ENCODE peak calls at places on chromosomes 13 and 19, in nine cellular contexts. One of them, this sample, is unnamed.

GRCh38 chr13:93875527-93875926 is 604.0 kb downstream of the DCT start:
- DNase-seq in stimulated activated CD4-positive, alpha-beta T cell treated with anti-CD3 and anti-CD28 coated beads, Interleukin-4, amount 100 ng/mL, for 48 hours: no peak
- DNase-seq in lung microvascular endothelial cell: no peak
- DNase-seq in uterus: no peak
- DNase-seq in astrocyte of the hippocampus: peak; percentile 26
- DNase-seq in activated T-helper 1 cell treated with anti-CD3 and anti-CD28 coated beads, Interleukin-12 subunit alpha, Interleukin-12 subunit beta, Interleukin-2, Interleukin-4 antibody, amounts not matched to agents 30 ng/mL and 10 ng/mL and 1 ng/mL, durations not matched to agents 14 hours and 24 hours and 36 hours: no peak
- DNase-seq in HEK293T: no peak
- DNase-seq in activated CD4-positive, alpha-beta T cell treated with anti-CD3 and anti-CD28 coated beads, Interleukin-2, amount 50 U/mL, for 1 hour: no peak
- DNase-seq in progenitor cell of endocrine pancreas: no peak
- DNase-seq in this sample: no peak

GRCh38 chr13:98109226-98109625 is 33.7 kb upstream of the FARP1 start:
- DNase-seq in astrocyte of the hippocampus: no peak
- DNase-seq in progenitor cell of endocrine pancreas: no peak
- DNase-seq in activated CD4-positive, alpha-beta T cell treated with anti-CD3 and anti-CD28 coated beads, Interleukin-2, amount 50 U/mL, for 1 hour: no peak
- DNase-seq in stimulated activated CD4-positive, alpha-beta T cell treated with anti-CD3 and anti-CD28 coated beads, Interleukin-4, amount 100 ng/mL, for 48 hours: no peak
- DNase-seq in lung microvascular endothelial cell: no peak
- DNase-seq in uterus: no peak
- DNase-seq in activated T-helper 1 cell treated with anti-CD3 and anti-CD28 coated beads, Interleukin-12 subunit alpha, Interleukin-12 subunit beta, Interleukin-2, Interleukin-4 antibody, amounts not matched to agents 30 ng/mL and 10 ng/mL and 1 ng/mL, durations not matched to agents 14 hours and 24 hours and 36 hours: no peak
- DNase-seq in HEK293T: no peak
- DNase-seq in this sample: no peak

GRCh38 chr19:47663911-47664771 is 49.1 kb upstream of the EHD2 start:
- DNase-seq in progenitor cell of endocrine pancreas: no peak
- DNase-seq in stimulated activated CD4-positive, alpha-beta T cell treated with anti-CD3 and anti-CD28 coated beads, Interleukin-4, amount 100 ng/mL, for 48 hours: no peak
- DNase-seq in astrocyte of the hippocampus: peak; percentile 97
- DNase-seq in lung microvascular endothelial cell: no peak
- DNase-seq in activated CD4-positive, alpha-beta T cell treated with anti-CD3 and anti-CD28 coated beads, Interleukin-2, amount 50 U/mL, for 1 hour: no peak
- DNase-seq in uterus: peak; percentile 94
- DNase-seq in activated T-helper 1 cell treated with anti-CD3 and anti-CD28 coated beads, Interleukin-12 subunit alpha, Interleukin-12 subunit beta, Interleukin-2, Interleukin-4 antibody, amounts not matched to agents 30 ng/mL and 10 ng/mL and 1 ng/mL, durations not matched to agents 14 hours and 24 hours and 36 hours: no peak
- DNase-seq in HEK293T: no peak
- DNase-seq in this sample: no peak

GRCh38 chr13:85798999-85799646 is at the start of gene SLITRK6:
- DNase-seq in stimulated activated CD4-positive, alpha-beta T cell treated with anti-CD3 and anti-CD28 coated beads, Interleukin-4, amount 100 ng/mL, for 48 hours: no peak
- DNase-seq in astrocyte of the hippocampus: peak; percentile 75
- DNase-seq in progenitor cell of endocrine pancreas: no peak
- DNase-seq in activated CD4-positive, alpha-beta T cell treated with anti-CD3 and anti-CD28 coated beads, Interleukin-2, amount 50 U/mL, for 1 hour: no peak
- DNase-seq in activated T-helper 1 cell treated with anti-CD3 and anti-CD28 coated beads, Interleukin-12 subunit alpha, Interleukin-12 subunit beta, Interleukin-2, Interleukin-4 antibody, amounts not matched to agents 30 ng/mL and 10 ng/mL and 1 ng/mL, durations not matched to agents 14 hours and 24 hours and 36 hours: no peak
- DNase-seq in uterus: no peak
- DNase-seq in HEK293T: peak; percentile 61
- DNase-seq in lung microvascular endothelial cell: no peak
- DNase-seq in this sample: no peak

GRCh38 chr19:39038098-39038497 is 5.7 kb upstream of the FBXO27 start:
- DNase-seq in stimulated activated CD4-positive, alpha-beta T cell treated with anti-CD3 and anti-CD28 coated beads, Interleukin-4, amount 100 ng/mL, for 48 hours: no peak
- DNase-seq in activated T-helper 1 cell treated with anti-CD3 and anti-CD28 coated beads, Interleukin-12 subunit alpha, Interleukin-12 subunit beta, Interleukin-2, Interleukin-4 antibody, amounts not matched to agents 30 ng/mL and 10 ng/mL and 1 ng/mL, durations not matched to agents 14 hours and 24 hours and 36 hours: no peak
- DNase-seq in progenitor cell of endocrine pancreas: no peak
- DNase-seq in lung microvascular endothelial cell: peak; percentile 65
- DNase-seq in astrocyte of the hippocampus: peak; percentile 58
- DNase-seq in HEK293T: peak; percentile 79
- DNase-seq in activated CD4-positive, alpha-beta T cell treated with anti-CD3 and anti-CD28 coated beads, Interleukin-2, amount 50 U/mL, for 1 hour: no peak
- DNase-seq in uterus: no peak
- DNase-seq in this sample: no peak

GRCh38 chr19:22545751-22546150 is 88.4 kb upstream of the ZNF492 start:
- DNase-seq in progenitor cell of endocrine pancreas: no peak
- DNase-seq in lung microvascular endothelial cell: peak; percentile 1
- DNase-seq in uterus: peak; percentile 58
- DNase-seq in activated CD4-positive, alpha-beta T cell treated with anti-CD3 and anti-CD28 coated beads, Interleukin-2, amount 50 U/mL, for 1 hour: peak; percentile 6
- DNase-seq in HEK293T: peak; percentile 38
- DNase-seq in astrocyte of the hippocampus: no peak
- DNase-seq in activated T-helper 1 cell treated with anti-CD3 and anti-CD28 coated beads, Interleukin-12 subunit alpha, Interleukin-12 subunit beta, Interleukin-2, Interleukin-4 antibody, amounts not matched to agents 30 ng/mL and 10 ng/mL and 1 ng/mL, durations not matched to agents 14 hours and 24 hours and 36 hours: no peak
- DNase-seq in stimulated activated CD4-positive, alpha-beta T cell treated with anti-CD3 and anti-CD28 coated beads, Interleukin-4, amount 100 ng/mL, for 48 hours: peak; percentile 14
- DNase-seq in this sample: no peak

GRCh38 chr19:13024958-13025653 is 29.8 kb downstream of the NFIX start:
- DNase-seq in activated CD4-positive, alpha-beta T cell treated with anti-CD3 and anti-CD28 coated beads, Interleukin-2, amount 50 U/mL, for 1 hour: no peak
- DNase-seq in activated T-helper 1 cell treated with anti-CD3 and anti-CD28 coated beads, Interleukin-12 subunit alpha, Interleukin-12 subunit beta, Interleukin-2, Interleukin-4 antibody, amounts not matched to agents 30 ng/mL and 10 ng/mL and 1 ng/mL, durations not matched to agents 14 hours and 24 hours and 36 hours: no peak
- DNase-seq in HEK293T: no peak
- DNase-seq in lung microvascular endothelial cell: peak; percentile 31
- DNase-seq in progenitor cell of endocrine pancreas: no peak
- DNase-seq in uterus: no peak
- DNase-seq in stimulated activated CD4-positive, alpha-beta T cell treated with anti-CD3 and anti-CD28 coated beads, Interleukin-4, amount 100 ng/mL, for 48 hours: no peak
- DNase-seq in astrocyte of the hippocampus: peak; percentile 58
- DNase-seq in this sample: no peak

GRCh38 chr13:47281981-47282380 is 385.1 kb upstream of the HTR2A start:
- DNase-seq in HEK293T: no peak
- DNase-seq in lung microvascular endothelial cell: no peak
- DNase-seq in astrocyte of the hippocampus: no peak
- DNase-seq in uterus: no peak
- DNase-seq in progenitor cell of endocrine pancreas: no peak
- DNase-seq in activated T-helper 1 cell treated with anti-CD3 and anti-CD28 coated beads, Interleukin-12 subunit alpha, Interleukin-12 subunit beta, Interleukin-2, Interleukin-4 antibody, amounts not matched to agents 30 ng/mL and 10 ng/mL and 1 ng/mL, durations not matched to agents 14 hours and 24 hours and 36 hours: no peak
- DNase-seq in activated CD4-positive, alpha-beta T cell treated with anti-CD3 and anti-CD28 coated beads, Interleukin-2, amount 50 U/mL, for 1 hour: no peak
- DNase-seq in stimulated activated CD4-positive, alpha-beta T cell treated with anti-CD3 and anti-CD28 coated beads, Interleukin-4, amount 100 ng/mL, for 48 hours: no peak
- DNase-seq in this sample: no peak

GRCh38 chr13:85567909-85568308 is 231.3 kb downstream of the SLITRK6 start:
- DNase-seq in lung microvascular endothelial cell: no peak
- DNase-seq in HEK293T: no peak
- DNase-seq in activated T-helper 1 cell treated with anti-CD3 and anti-CD28 coated beads, Interleukin-12 subunit alpha, Interleukin-12 subunit beta, Interleukin-2, Interleukin-4 antibody, amounts not matched to agents 30 ng/mL and 10 ng/mL and 1 ng/mL, durations not matched to agents 14 hours and 24 hours and 36 hours: no peak
- DNase-seq in activated CD4-positive, alpha-beta T cell treated with anti-CD3 and anti-CD28 coated beads, Interleukin-2, amount 50 U/mL, for 1 hour: no peak
- DNase-seq in astrocyte of the hippocampus: no peak
- DNase-seq in progenitor cell of endocrine pancreas: no peak
- DNase-seq in stimulated activated CD4-positive, alpha-beta T cell treated with anti-CD3 and anti-CD28 coated beads, Interleukin-4, amount 100 ng/mL, for 48 hours: no peak
- DNase-seq in uterus: no peak
- DNase-seq in this sample: no peak

GRCh38 chr19:18051887-18052286 is 34.8 kb downstream of the IL12RB1 start:
- DNase-seq in uterus: no peak
- DNase-seq in astrocyte of the hippocampus: no peak
- DNase-seq in progenitor cell of endocrine pancreas: no peak
- DNase-seq in stimulated activated CD4-positive, alpha-beta T cell treated with anti-CD3 and anti-CD28 coated beads, Interleukin-4, amount 100 ng/mL, for 48 hours: no peak
- DNase-seq in activated T-helper 1 cell treated with anti-CD3 and anti-CD28 coated beads, Interleukin-12 subunit alpha, Interleukin-12 subunit beta, Interleukin-2, Interleukin-4 antibody, amounts not matched to agents 30 ng/mL and 10 ng/mL and 1 ng/mL, durations not matched to agents 14 hours and 24 hours and 36 hours: no peak
- DNase-seq in HEK293T: no peak
- DNase-seq in lung microvascular endothelial cell: no peak
- DNase-seq in activated CD4-positive, alpha-beta T cell treated with anti-CD3 and anti-CD28 coated beads, Interleukin-2, amount 50 U/mL, for 1 hour: no peak
- DNase-seq in this sample: no peak

GRCh38 chr13:107421951-107422350 is 793.4 kb downstream of the LIG4 start:
- DNase-seq in activated CD4-positive, alpha-beta T cell treated with anti-CD3 and anti-CD28 coated beads, Interleukin-2, amount 50 U/mL, for 1 hour: no peak
- DNase-seq in uterus: no peak
- DNase-seq in stimulated activated CD4-positive, alpha-beta T cell treated with anti-CD3 and anti-CD28 coated beads, Interleukin-4, amount 100 ng/mL, for 48 hours: no peak
- DNase-seq in astrocyte of the hippocampus: peak; percentile 40
- DNase-seq in activated T-helper 1 cell treated with anti-CD3 and anti-CD28 coated beads, Interleukin-12 subunit alpha, Interleukin-12 subunit beta, Interleukin-2, Interleukin-4 antibody, amounts not matched to agents 30 ng/mL and 10 ng/mL and 1 ng/mL, durations not matched to agents 14 hours and 24 hours and 36 hours: no peak
- DNase-seq in lung microvascular endothelial cell: peak; percentile 46
- DNase-seq in HEK293T: no peak
- DNase-seq in progenitor cell of endocrine pancreas: no peak
- DNase-seq in this sample: no peak

GRCh38 chr13:110109910-110110309 is 197.0 kb downstream of the COL4A1 start:
- DNase-seq in stimulated activated CD4-positive, alpha-beta T cell treated with anti-CD3 and anti-CD28 coated beads, Interleukin-4, amount 100 ng/mL, for 48 hours: no peak
- DNase-seq in HEK293T: no peak
- DNase-seq in activated CD4-positive, alpha-beta T cell treated with anti-CD3 and anti-CD28 coated beads, Interleukin-2, amount 50 U/mL, for 1 hour: no peak
- DNase-seq in lung microvascular endothelial cell: no peak
- DNase-seq in activated T-helper 1 cell treated with anti-CD3 and anti-CD28 coated beads, Interleukin-12 subunit alpha, Interleukin-12 subunit beta, Interleukin-2, Interleukin-4 antibody, amounts not matched to agents 30 ng/mL and 10 ng/mL and 1 ng/mL, durations not matched to agents 14 hours and 24 hours and 36 hours: no peak
- DNase-seq in uterus: peak; percentile 77
- DNase-seq in progenitor cell of endocrine pancreas: no peak
- DNase-seq in astrocyte of the hippocampus: peak; percentile 92
- DNase-seq in this sample: no peak

GRCh38 chr19:53010494-53010893 is 3.2 kb upstream of the ERVV-1 start:
- DNase-seq in uterus: no peak
- DNase-seq in activated CD4-positive, alpha-beta T cell treated with anti-CD3 and anti-CD28 coated beads, Interleukin-2, amount 50 U/mL, for 1 hour: no peak
- DNase-seq in progenitor cell of endocrine pancreas: no peak
- DNase-seq in stimulated activated CD4-positive, alpha-beta T cell treated with anti-CD3 and anti-CD28 coated beads, Interleukin-4, amount 100 ng/mL, for 48 hours: no peak
- DNase-seq in lung microvascular endothelial cell: no peak
- DNase-seq in HEK293T: no peak
- DNase-seq in activated T-helper 1 cell treated with anti-CD3 and anti-CD28 coated beads, Interleukin-12 subunit alpha, Interleukin-12 subunit beta, Interleukin-2, Interleukin-4 antibody, amounts not matched to agents 30 ng/mL and 10 ng/mL and 1 ng/mL, durations not matched to agents 14 hours and 24 hours and 36 hours: no peak
- DNase-seq in astrocyte of the hippocampus: no peak
- DNase-seq in this sample: no peak

GRCh38 chr19:4014541-4015491 is 7.3 kb downstream of the PIAS4 start:
- DNase-seq in astrocyte of the hippocampus: no peak
- DNase-seq in HEK293T: no peak
- DNase-seq in activated CD4-positive, alpha-beta T cell treated with anti-CD3 and anti-CD28 coated beads, Interleukin-2, amount 50 U/mL, for 1 hour: peak; percentile 32
- DNase-seq in progenitor cell of endocrine pancreas: no peak
- DNase-seq in lung microvascular endothelial cell: peak; percentile 64
- DNase-seq in stimulated activated CD4-positive, alpha-beta T cell treated with anti-CD3 and anti-CD28 coated beads, Interleukin-4, amount 100 ng/mL, for 48 hours: peak; percentile 23
- DNase-seq in activated T-helper 1 cell treated with anti-CD3 and anti-CD28 coated beads, Interleukin-12 subunit alpha, Interleukin-12 subunit beta, Interleukin-2, Interleukin-4 antibody, amounts not matched to agents 30 ng/mL and 10 ng/mL and 1 ng/mL, durations not matched to agents 14 hours and 24 hours and 36 hours: peak; percentile 38
- DNase-seq in uterus: no peak
- DNase-seq in this sample: peak; percentile 31

GRCh38 chr19:11452814-11453335 is 17.4 kb downstream of the PRKCSH start:
- DNase-seq in uterus: no peak
- DNase-seq in lung microvascular endothelial cell: no peak
- DNase-seq in activated CD4-positive, alpha-beta T cell treated with anti-CD3 and anti-CD28 coated beads, Interleukin-2, amount 50 U/mL, for 1 hour: no peak
- DNase-seq in progenitor cell of endocrine pancreas: no peak
- DNase-seq in HEK293T: no peak
- DNase-seq in astrocyte of the hippocampus: no peak
- DNase-seq in activated T-helper 1 cell treated with anti-CD3 and anti-CD28 coated beads, Interleukin-12 subunit alpha, Interleukin-12 subunit beta, Interleukin-2, Interleukin-4 antibody, amounts not matched to agents 30 ng/mL and 10 ng/mL and 1 ng/mL, durations not matched to agents 14 hours and 24 hours and 36 hours: no peak
- DNase-seq in stimulated activated CD4-positive, alpha-beta T cell treated with anti-CD3 and anti-CD28 coated beads, Interleukin-4, amount 100 ng/mL, for 48 hours: no peak
- DNase-seq in this sample: no peak

GRCh38 chr13:113048766-113049165 is 56.8 kb upstream of the F7 start:
- DNase-seq in uterus: no peak
- DNase-seq in stimulated activated CD4-positive, alpha-beta T cell treated with anti-CD3 and anti-CD28 coated beads, Interleukin-4, amount 100 ng/mL, for 48 hours: no peak
- DNase-seq in HEK293T: no peak
- DNase-seq in progenitor cell of endocrine pancreas: no peak
- DNase-seq in activated T-helper 1 cell treated with anti-CD3 and anti-CD28 coated beads, Interleukin-12 subunit alpha, Interleukin-12 subunit beta, Interleukin-2, Interleukin-4 antibody, amounts not matched to agents 30 ng/mL and 10 ng/mL and 1 ng/mL, durations not matched to agents 14 hours and 24 hours and 36 hours: no peak
- DNase-seq in astrocyte of the hippocampus: no peak
- DNase-seq in activated CD4-positive, alpha-beta T cell treated with anti-CD3 and anti-CD28 coated beads, Interleukin-2, amount 50 U/mL, for 1 hour: no peak
- DNase-seq in lung microvascular endothelial cell: no peak
- DNase-seq in this sample: no peak

GRCh38 chr13:73913043-73913740 is 221.0 kb downstream of the KLF12 start:
- DNase-seq in uterus: no peak
- DNase-seq in activated T-helper 1 cell treated with anti-CD3 and anti-CD28 coated beads, Interleukin-12 subunit alpha, Interleukin-12 subunit beta, Interleukin-2, Interleukin-4 antibody, amounts not matched to agents 30 ng/mL and 10 ng/mL and 1 ng/mL, durations not matched to agents 14 hours and 24 hours and 36 hours: no peak
- DNase-seq in astrocyte of the hippocampus: peak; percentile 48
- DNase-seq in activated CD4-positive, alpha-beta T cell treated with anti-CD3 and anti-CD28 coated beads, Interleukin-2, amount 50 U/mL, for 1 hour: no peak
- DNase-seq in lung microvascular endothelial cell: no peak
- DNase-seq in progenitor cell of endocrine pancreas: no peak
- DNase-seq in stimulated activated CD4-positive, alpha-beta T cell treated with anti-CD3 and anti-CD28 coated beads, Interleukin-4, amount 100 ng/mL, for 48 hours: no peak
- DNase-seq in HEK293T: no peak
- DNase-seq in this sample: no peak

GRCh38 chr13:96020155-96020575 is 33.0 kb downstream of the UGGT2 start:
- DNase-seq in stimulated activated CD4-positive, alpha-beta T cell treated with anti-CD3 and anti-CD28 coated beads, Interleukin-4, amount 100 ng/mL, for 48 hours: no peak
- DNase-seq in astrocyte of the hippocampus: peak; percentile 78
- DNase-seq in progenitor cell of endocrine pancreas: no peak
- DNase-seq in activated T-helper 1 cell treated with anti-CD3 and anti-CD28 coated beads, Interleukin-12 subunit alpha, Interleukin-12 subunit beta, Interleukin-2, Interleukin-4 antibody, amounts not matched to agents 30 ng/mL and 10 ng/mL and 1 ng/mL, durations not matched to agents 14 hours and 24 hours and 36 hours: no peak
- DNase-seq in activated CD4-positive, alpha-beta T cell treated with anti-CD3 and anti-CD28 coated beads, Interleukin-2, amount 50 U/mL, for 1 hour: no peak
- DNase-seq in HEK293T: peak; percentile 62
- DNase-seq in lung microvascular endothelial cell: peak; percentile 86
- DNase-seq in uterus: no peak
- DNase-seq in this sample: no peak

GRCh38 chr19:39481229-39481545 is 549 bp downstream of the TIMM50 start:
- DNase-seq in progenitor cell of endocrine pancreas: no peak
- DNase-seq in astrocyte of the hippocampus: no peak
- DNase-seq in stimulated activated CD4-positive, alpha-beta T cell treated with anti-CD3 and anti-CD28 coated beads, Interleukin-4, amount 100 ng/mL, for 48 hours: no peak
- DNase-seq in HEK293T: no peak
- DNase-seq in lung microvascular endothelial cell: no peak
- DNase-seq in uterus: no peak
- DNase-seq in activated T-helper 1 cell treated with anti-CD3 and anti-CD28 coated beads, Interleukin-12 subunit alpha, Interleukin-12 subunit beta, Interleukin-2, Interleukin-4 antibody, amounts not matched to agents 30 ng/mL and 10 ng/mL and 1 ng/mL, durations not matched to agents 14 hours and 24 hours and 36 hours: no peak
- DNase-seq in activated CD4-positive, alpha-beta T cell treated with anti-CD3 and anti-CD28 coated beads, Interleukin-2, amount 50 U/mL, for 1 hour: no peak
- DNase-seq in this sample: no peak

GRCh38 chr19:18259848-18260247 is 14.4 kb downstream of the IQCN start:
- DNase-seq in progenitor cell of endocrine pancreas: no peak
- DNase-seq in stimulated activated CD4-positive, alpha-beta T cell treated with anti-CD3 and anti-CD28 coated beads, Interleukin-4, amount 100 ng/mL, for 48 hours: no peak
- DNase-seq in activated T-helper 1 cell treated with anti-CD3 and anti-CD28 coated beads, Interleukin-12 subunit alpha, Interleukin-12 subunit beta, Interleukin-2, Interleukin-4 antibody, amounts not matched to agents 30 ng/mL and 10 ng/mL and 1 ng/mL, durations not matched to agents 14 hours and 24 hours and 36 hours: no peak
- DNase-seq in HEK293T: no peak
- DNase-seq in lung microvascular endothelial cell: no peak
- DNase-seq in astrocyte of the hippocampus: no peak
- DNase-seq in uterus: no peak
- DNase-seq in activated CD4-positive, alpha-beta T cell treated with anti-CD3 and anti-CD28 coated beads, Interleukin-2, amount 50 U/mL, for 1 hour: no peak
- DNase-seq in this sample: no peak

GRCh38 chr19:16386619-16387240 is 62.1 kb downstream of the KLF2 start:
- DNase-seq in activated CD4-positive, alpha-beta T cell treated with anti-CD3 and anti-CD28 coated beads, Interleukin-2, amount 50 U/mL, for 1 hour: peak; percentile 65
- DNase-seq in uterus: no peak
- DNase-seq in activated T-helper 1 cell treated with anti-CD3 and anti-CD28 coated beads, Interleukin-12 subunit alpha, Interleukin-12 subunit beta, Interleukin-2, Interleukin-4 antibody, amounts not matched to agents 30 ng/mL and 10 ng/mL and 1 ng/mL, durations not matched to agents 14 hours and 24 hours and 36 hours: peak; percentile 40
- DNase-seq in progenitor cell of endocrine pancreas: no peak
- DNase-seq in HEK293T: peak; percentile 69
- DNase-seq in stimulated activated CD4-positive, alpha-beta T cell treated with anti-CD3 and anti-CD28 coated beads, Interleukin-4, amount 100 ng/mL, for 48 hours: no peak
- DNase-seq in lung microvascular endothelial cell: peak; percentile 87
- DNase-seq in astrocyte of the hippocampus: peak; percentile 76
- DNase-seq in this sample: no peak

GRCh38 chr13:106145997-106146864 is 389.2 kb downstream of the EFNB2 start:
- DNase-seq in activated T-helper 1 cell treated with anti-CD3 and anti-CD28 coated beads, Interleukin-12 subunit alpha, Interleukin-12 subunit beta, Interleukin-2, Interleukin-4 antibody, amounts not matched to agents 30 ng/mL and 10 ng/mL and 1 ng/mL, durations not matched to agents 14 hours and 24 hours and 36 hours: no peak
- DNase-seq in progenitor cell of endocrine pancreas: no peak
- DNase-seq in astrocyte of the hippocampus: no peak
- DNase-seq in activated CD4-positive, alpha-beta T cell treated with anti-CD3 and anti-CD28 coated beads, Interleukin-2, amount 50 U/mL, for 1 hour: no peak
- DNase-seq in lung microvascular endothelial cell: no peak
- DNase-seq in stimulated activated CD4-positive, alpha-beta T cell treated with anti-CD3 and anti-CD28 coated beads, Interleukin-4, amount 100 ng/mL, for 48 hours: no peak
- DNase-seq in HEK293T: peak; percentile 4
- DNase-seq in uterus: no peak
- DNase-seq in this sample: no peak

GRCh38 chr19:55621673-55622231 is 2.6 kb downstream of the ZNF784 start:
- DNase-seq in HEK293T: no peak
- DNase-seq in progenitor cell of endocrine pancreas: no peak
- DNase-seq in uterus: no peak
- DNase-seq in lung microvascular endothelial cell: no peak
- DNase-seq in activated T-helper 1 cell treated with anti-CD3 and anti-CD28 coated beads, Interleukin-12 subunit alpha, Interleukin-12 subunit beta, Interleukin-2, Interleukin-4 antibody, amounts not matched to agents 30 ng/mL and 10 ng/mL and 1 ng/mL, durations not matched to agents 14 hours and 24 hours and 36 hours: no peak
- DNase-seq in stimulated activated CD4-positive, alpha-beta T cell treated with anti-CD3 and anti-CD28 coated beads, Interleukin-4, amount 100 ng/mL, for 48 hours: no peak
- DNase-seq in astrocyte of the hippocampus: no peak
- DNase-seq in activated CD4-positive, alpha-beta T cell treated with anti-CD3 and anti-CD28 coated beads, Interleukin-2, amount 50 U/mL, for 1 hour: no peak
- DNase-seq in this sample: no peak

GRCh38 chr13:74767031-74767430 is 632.8 kb upstream of the KLF12 start:
- DNase-seq in HEK293T: no peak
- DNase-seq in stimulated activated CD4-positive, alpha-beta T cell treated with anti-CD3 and anti-CD28 coated beads, Interleukin-4, amount 100 ng/mL, for 48 hours: no peak
- DNase-seq in activated T-helper 1 cell treated with anti-CD3 and anti-CD28 coated beads, Interleukin-12 subunit alpha, Interleukin-12 subunit beta, Interleukin-2, Interleukin-4 antibody, amounts not matched to agents 30 ng/mL and 10 ng/mL and 1 ng/mL, durations not matched to agents 14 hours and 24 hours and 36 hours: no peak
- DNase-seq in uterus: no peak
- DNase-seq in progenitor cell of endocrine pancreas: no peak
- DNase-seq in lung microvascular endothelial cell: no peak
- DNase-seq in astrocyte of the hippocampus: no peak
- DNase-seq in activated CD4-positive, alpha-beta T cell treated with anti-CD3 and anti-CD28 coated beads, Interleukin-2, amount 50 U/mL, for 1 hour: no peak
- DNase-seq in this sample: no peak

GRCh38 chr19:40542197-40542859 is 34.3 kb upstream of the SHKBP1 start:
- DNase-seq in HEK293T: no peak
- DNase-seq in uterus: peak; percentile 56
- DNase-seq in activated T-helper 1 cell treated with anti-CD3 and anti-CD28 coated beads, Interleukin-12 subunit alpha, Interleukin-12 subunit beta, Interleukin-2, Interleukin-4 antibody, amounts not matched to agents 30 ng/mL and 10 ng/mL and 1 ng/mL, durations not matched to agents 14 hours and 24 hours and 36 hours: no peak
- DNase-seq in activated CD4-positive, alpha-beta T cell treated with anti-CD3 and anti-CD28 coated beads, Interleukin-2, amount 50 U/mL, for 1 hour: no peak
- DNase-seq in astrocyte of the hippocampus: no peak
- DNase-seq in stimulated activated CD4-positive, alpha-beta T cell treated with anti-CD3 and anti-CD28 coated beads, Interleukin-4, amount 100 ng/mL, for 48 hours: no peak
- DNase-seq in progenitor cell of endocrine pancreas: no peak
- DNase-seq in lung microvascular endothelial cell: no peak
- DNase-seq in this sample: no peak

GRCh38 chr13:108985166-108985565 is 355.8 kb downstream of the MYO16 start:
- DNase-seq in astrocyte of the hippocampus: peak; percentile 57
- DNase-seq in activated T-helper 1 cell treated with anti-CD3 and anti-CD28 coated beads, Interleukin-12 subunit alpha, Interleukin-12 subunit beta, Interleukin-2, Interleukin-4 antibody, amounts not matched to agents 30 ng/mL and 10 ng/mL and 1 ng/mL, durations not matched to agents 14 hours and 24 hours and 36 hours: no peak
- DNase-seq in lung microvascular endothelial cell: no peak
- DNase-seq in progenitor cell of endocrine pancreas: no peak
- DNase-seq in uterus: no peak
- DNase-seq in stimulated activated CD4-positive, alpha-beta T cell treated with anti-CD3 and anti-CD28 coated beads, Interleukin-4, amount 100 ng/mL, for 48 hours: no peak
- DNase-seq in activated CD4-positive, alpha-beta T cell treated with anti-CD3 and anti-CD28 coated beads, Interleukin-2, amount 50 U/mL, for 1 hour: no peak
- DNase-seq in HEK293T: no peak
- DNase-seq in this sample: no peak

GRCh38 chr19:575527-576506 is 3.4 kb downstream of the BSG start:
- DNase-seq in activated CD4-positive, alpha-beta T cell treated with anti-CD3 and anti-CD28 coated beads, Interleukin-2, amount 50 U/mL, for 1 hour: no peak
- DNase-seq in lung microvascular endothelial cell: no peak
- DNase-seq in progenitor cell of endocrine pancreas: no peak
- DNase-seq in astrocyte of the hippocampus: peak; percentile 73
- DNase-seq in uterus: peak; percentile 62
- DNase-seq in HEK293T: no peak
- DNase-seq in activated T-helper 1 cell treated with anti-CD3 and anti-CD28 coated beads, Interleukin-12 subunit alpha, Interleukin-12 subunit beta, Interleukin-2, Interleukin-4 antibody, amounts not matched to agents 30 ng/mL and 10 ng/mL and 1 ng/mL, durations not matched to agents 14 hours and 24 hours and 36 hours: no peak
- DNase-seq in stimulated activated CD4-positive, alpha-beta T cell treated with anti-CD3 and anti-CD28 coated beads, Interleukin-4, amount 100 ng/mL, for 48 hours: no peak
- DNase-seq in this sample: no peak

GRCh38 chr19:11577451-11578341 is at the start of gene ACP5:
- DNase-seq in uterus: no peak
- DNase-seq in astrocyte of the hippocampus: no peak
- DNase-seq in progenitor cell of endocrine pancreas: no peak
- DNase-seq in HEK293T: no peak
- DNase-seq in activated CD4-positive, alpha-beta T cell treated with anti-CD3 and anti-CD28 coated beads, Interleukin-2, amount 50 U/mL, for 1 hour: no peak
- DNase-seq in activated T-helper 1 cell treated with anti-CD3 and anti-CD28 coated beads, Interleukin-12 subunit alpha, Interleukin-12 subunit beta, Interleukin-2, Interleukin-4 antibody, amounts not matched to agents 30 ng/mL and 10 ng/mL and 1 ng/mL, durations not matched to agents 14 hours and 24 hours and 36 hours: no peak
- DNase-seq in stimulated activated CD4-positive, alpha-beta T cell treated with anti-CD3 and anti-CD28 coated beads, Interleukin-4, amount 100 ng/mL, for 48 hours: no peak
- DNase-seq in lung microvascular endothelial cell: no peak
- DNase-seq in this sample: no peak

GRCh38 chr13:28282451-28282850 is 144.1 kb downstream of the PAN3 start:
- DNase-seq in uterus: no peak
- DNase-seq in activated CD4-positive, alpha-beta T cell treated with anti-CD3 and anti-CD28 coated beads, Interleukin-2, amount 50 U/mL, for 1 hour: no peak
- DNase-seq in astrocyte of the hippocampus: no peak
- DNase-seq in stimulated activated CD4-positive, alpha-beta T cell treated with anti-CD3 and anti-CD28 coated beads, Interleukin-4, amount 100 ng/mL, for 48 hours: no peak
- DNase-seq in lung microvascular endothelial cell: peak; percentile 58
- DNase-seq in progenitor cell of endocrine pancreas: no peak
- DNase-seq in activated T-helper 1 cell treated with anti-CD3 and anti-CD28 coated beads, Interleukin-12 subunit alpha, Interleukin-12 subunit beta, Interleukin-2, Interleukin-4 antibody, amounts not matched to agents 30 ng/mL and 10 ng/mL and 1 ng/mL, durations not matched to agents 14 hours and 24 hours and 36 hours: no peak
- DNase-seq in HEK293T: no peak
- DNase-seq in this sample: no peak

This sample was measured in CD8-positive, alpha-beta T cell.